ENCODE peak calls at places on chromosomes 3 and 15, in six cellular contexts. One of them, this sample, is unnamed.

GRCh38 chr3:54299169-54299935 is 177.0 kb downstream of the CACNA2D3 start:
- DNase-seq in SK-N-SH: no peak
- DNase-seq in body of pancreas: no peak
- DNase-seq in AG09309: no peak
- DNase-seq in stimulated activated CD4-positive, alpha-beta T cell treated with anti-CD3 and anti-CD28 coated beads, Interleukin-12 subunit alpha, Interleukin-12 subunit beta, amount 100 ng/mL, for 4 hours: no peak
- DNase-seq in brain pericyte: no peak
- DNase-seq in this sample: no peak

GRCh38 chr15:82159922-82160321 is 102.6 kb downstream of the EFL1 start:
- DNase-seq in SK-N-SH: no peak
- DNase-seq in body of pancreas: no peak
- DNase-seq in AG09309: peak
- DNase-seq in stimulated activated CD4-positive, alpha-beta T cell treated with anti-CD3 and anti-CD28 coated beads, Interleukin-12 subunit alpha, Interleukin-12 subunit beta, amount 100 ng/mL, for 4 hours: no peak
- DNase-seq in brain pericyte: no peak
- DNase-seq in this sample: no peak

GRCh38 chr3:190504354-190505125 is 9.3 kb upstream of the IL1RAP start:
- DNase-seq in SK-N-SH: no peak
- DNase-seq in body of pancreas: no peak
- DNase-seq in AG09309: no peak
- DNase-seq in stimulated activated CD4-positive, alpha-beta T cell treated with anti-CD3 and anti-CD28 coated beads, Interleukin-12 subunit alpha, Interleukin-12 subunit beta, amount 100 ng/mL, for 4 hours: no peak
- DNase-seq in brain pericyte: no peak
- DNase-seq in this sample: no peak

GRCh38 chr3:138241061-138241460 is 54.0 kb downstream of the ARMC8 start:
- DNase-seq in SK-N-SH: no peak
- DNase-seq in body of pancreas: no peak
- DNase-seq in AG09309: peak
- DNase-seq in stimulated activated CD4-positive, alpha-beta T cell treated with anti-CD3 and anti-CD28 coated beads, Interleukin-12 subunit alpha, Interleukin-12 subunit beta, amount 100 ng/mL, for 4 hours: no peak
- DNase-seq in brain pericyte: no peak
- DNase-seq in this sample: no peak

GRCh38 chr3:194487289-194488006 is 646 bp upstream of the ATP13A3 start:
- DNase-seq in SK-N-SH: peak
- DNase-seq in body of pancreas: peak
- DNase-seq in AG09309: no peak
- DNase-seq in stimulated activated CD4-positive, alpha-beta T cell treated with anti-CD3 and anti-CD28 coated beads, Interleukin-12 subunit alpha, Interleukin-12 subunit beta, amount 100 ng/mL, for 4 hours: peak
- DNase-seq in brain pericyte: no peak
- DNase-seq in this sample: no peak

GRCh38 chr3:191236635-191237034 is 37.6 kb downstream of the OSTN start:
- DNase-seq in SK-N-SH: no peak
- DNase-seq in body of pancreas: no peak
- DNase-seq in AG09309: no peak
- DNase-seq in stimulated activated CD4-positive, alpha-beta T cell treated with anti-CD3 and anti-CD28 coated beads, Interleukin-12 subunit alpha, Interleukin-12 subunit beta, amount 100 ng/mL, for 4 hours: no peak
- DNase-seq in brain pericyte: no peak
- DNase-seq in this sample: no peak

GRCh38 chr15:67839358-67839928 is 402 bp downstream of the RNU6-1 start:
- DNase-seq in SK-N-SH: peak
- DNase-seq in body of pancreas: no peak
- DNase-seq in AG09309: no peak
- DNase-seq in stimulated activated CD4-positive, alpha-beta T cell treated with anti-CD3 and anti-CD28 coated beads, Interleukin-12 subunit alpha, Interleukin-12 subunit beta, amount 100 ng/mL, for 4 hours: no peak
- DNase-seq in brain pericyte: no peak
- DNase-seq in this sample: peak

GRCh38 chr3:18443670-18444596 is 18.8 kb upstream of the SATB1 start:
- DNase-seq in SK-N-SH: peak
- DNase-seq in body of pancreas: peak
- DNase-seq in AG09309: no peak
- DNase-seq in stimulated activated CD4-positive, alpha-beta T cell treated with anti-CD3 and anti-CD28 coated beads, Interleukin-12 subunit alpha, Interleukin-12 subunit beta, amount 100 ng/mL, for 4 hours: peak
- DNase-seq in brain pericyte: no peak
- DNase-seq in this sample: no peak

GRCh38 chr3:197528190-197528589 is 27.6 kb downstream of the BDH1 start:
- DNase-seq in SK-N-SH: peak
- DNase-seq in body of pancreas: no peak
- DNase-seq in AG09309: no peak
- DNase-seq in stimulated activated CD4-positive, alpha-beta T cell treated with anti-CD3 and anti-CD28 coated beads, Interleukin-12 subunit alpha, Interleukin-12 subunit beta, amount 100 ng/mL, for 4 hours: no peak
- DNase-seq in brain pericyte: no peak
- DNase-seq in this sample: no peak

GRCh38 chr15:70856884-70857546 is 3.1 kb upstream of the LARP6 start:
- DNase-seq in SK-N-SH: no peak
- DNase-seq in body of pancreas: peak
- DNase-seq in AG09309: peak
- DNase-seq in stimulated activated CD4-positive, alpha-beta T cell treated with anti-CD3 and anti-CD28 coated beads, Interleukin-12 subunit alpha, Interleukin-12 subunit beta, amount 100 ng/mL, for 4 hours: no peak
- DNase-seq in brain pericyte: peak
- DNase-seq in this sample: peak

GRCh38 chr15:48705381-48705780 is 59.9 kb upstream of the FBN1 start:
- DNase-seq in SK-N-SH: no peak
- DNase-seq in body of pancreas: no peak
- DNase-seq in AG09309: no peak
- DNase-seq in stimulated activated CD4-positive, alpha-beta T cell treated with anti-CD3 and anti-CD28 coated beads, Interleukin-12 subunit alpha, Interleukin-12 subunit beta, amount 100 ng/mL, for 4 hours: no peak
- DNase-seq in brain pericyte: no peak
- DNase-seq in this sample: no peak

GRCh38 chr3:13600950-13601691 is 52.2 kb downstream of the FBLN2 start:
- DNase-seq in SK-N-SH: peak
- DNase-seq in body of pancreas: no peak
- DNase-seq in AG09309: peak
- DNase-seq in stimulated activated CD4-positive, alpha-beta T cell treated with anti-CD3 and anti-CD28 coated beads, Interleukin-12 subunit alpha, Interleukin-12 subunit beta, amount 100 ng/mL, for 4 hours: no peak
- DNase-seq in brain pericyte: no peak
- DNase-seq in this sample: no peak

GRCh38 chr3:184377882-184378445 is at the start of gene THPO:
- DNase-seq in SK-N-SH: no peak
- DNase-seq in body of pancreas: peak
- DNase-seq in AG09309: no peak
- DNase-seq in stimulated activated CD4-positive, alpha-beta T cell treated with anti-CD3 and anti-CD28 coated beads, Interleukin-12 subunit alpha, Interleukin-12 subunit beta, amount 100 ng/mL, for 4 hours: no peak
- DNase-seq in brain pericyte: no peak
- DNase-seq in this sample: no peak

GRCh38 chr3:134462236-134463059 is 23.3 kb downstream of the ANAPC13 start:
- DNase-seq in SK-N-SH: no peak
- DNase-seq in body of pancreas: no peak
- DNase-seq in AG09309: peak
- DNase-seq in stimulated activated CD4-positive, alpha-beta T cell treated with anti-CD3 and anti-CD28 coated beads, Interleukin-12 subunit alpha, Interleukin-12 subunit beta, amount 100 ng/mL, for 4 hours: no peak
- DNase-seq in brain pericyte: no peak
- DNase-seq in this sample: no peak

GRCh38 chr3:50572158-50572557 is 2.8 kb downstream of the HEMK1 start:
- DNase-seq in SK-N-SH: peak
- DNase-seq in body of pancreas: peak
- DNase-seq in AG09309: no peak
- DNase-seq in stimulated activated CD4-positive, alpha-beta T cell treated with anti-CD3 and anti-CD28 coated beads, Interleukin-12 subunit alpha, Interleukin-12 subunit beta, amount 100 ng/mL, for 4 hours: peak
- DNase-seq in brain pericyte: no peak
- DNase-seq in this sample: no peak

GRCh38 chr3:112111785-112112402 is 21.2 kb downstream of the GCSAM start:
- DNase-seq in SK-N-SH: peak
- DNase-seq in body of pancreas: peak
- DNase-seq in AG09309: no peak
- DNase-seq in stimulated activated CD4-positive, alpha-beta T cell treated with anti-CD3 and anti-CD28 coated beads, Interleukin-12 subunit alpha, Interleukin-12 subunit beta, amount 100 ng/mL, for 4 hours: peak
- DNase-seq in brain pericyte: peak
- DNase-seq in this sample: peak

GRCh38 chr15:77821188-77821958 is 188.7 kb upstream of the LINGO1 start:
- DNase-seq in SK-N-SH: peak
- DNase-seq in body of pancreas: peak
- DNase-seq in AG09309: no peak
- DNase-seq in stimulated activated CD4-positive, alpha-beta T cell treated with anti-CD3 and anti-CD28 coated beads, Interleukin-12 subunit alpha, Interleukin-12 subunit beta, amount 100 ng/mL, for 4 hours: peak
- DNase-seq in brain pericyte: no peak
- DNase-seq in this sample: no peak

GRCh38 chr3:167300210-167300609 is 79.9 kb downstream of the ZBBX start:
- DNase-seq in SK-N-SH: no peak
- DNase-seq in body of pancreas: no peak
- DNase-seq in AG09309: no peak
- DNase-seq in stimulated activated CD4-positive, alpha-beta T cell treated with anti-CD3 and anti-CD28 coated beads, Interleukin-12 subunit alpha, Interleukin-12 subunit beta, amount 100 ng/mL, for 4 hours: no peak
- DNase-seq in brain pericyte: no peak
- DNase-seq in this sample: no peak

GRCh38 chr3:54557538-54558419 is 370.1 kb downstream of the LRTM1 start:
- DNase-seq in SK-N-SH: no peak
- DNase-seq in body of pancreas: no peak
- DNase-seq in AG09309: no peak
- DNase-seq in stimulated activated CD4-positive, alpha-beta T cell treated with anti-CD3 and anti-CD28 coated beads, Interleukin-12 subunit alpha, Interleukin-12 subunit beta, amount 100 ng/mL, for 4 hours: no peak
- DNase-seq in brain pericyte: no peak
- DNase-seq in this sample: no peak

GRCh38 chr3:36164400-36164799 is 215.9 kb upstream of the STAC start:
- DNase-seq in SK-N-SH: no peak
- DNase-seq in body of pancreas: no peak
- DNase-seq in AG09309: no peak
- DNase-seq in stimulated activated CD4-positive, alpha-beta T cell treated with anti-CD3 and anti-CD28 coated beads, Interleukin-12 subunit alpha, Interleukin-12 subunit beta, amount 100 ng/mL, for 4 hours: no peak
- DNase-seq in brain pericyte: no peak
- DNase-seq in this sample: no peak